ENCODE peak calls at places on chromosomes 11 and 22, in ten cellular contexts. R, I, Q, L, D, S, A, X, W and V are unnamed samples.

GRCh38 chr11:111554532-111554931 is 14.0 kb downstream of the LAYN start:
- DNase-seq in X (no peak), I (no peak), L (no peak), A (no peak), Q (no peak), S (no peak), D (no peak), R (no peak), W (no peak), V (no peak)

GRCh38 chr11:9613830-9614762 is 40.6 kb downstream of the WEE1 start:
- DNase-seq in X (peak), D (peak), Q (peak), A (peak), I (peak), W (peak), L (peak), S (peak), R (peak), V (peak)

GRCh38 chr11:134409552-134410429 is 2.3 kb downstream of the B3GAT1 start:
- DNase-seq in Q (no peak), X (no peak), R (no peak), W (no peak), I (no peak), L (no peak), S (no peak), D (peak), A (no peak), V (peak)

GRCh38 chr11:44416776-44417175 is 106.8 kb upstream of the ALX4 start:
- DNase-seq in R (no peak), W (no peak), X (no peak), D (no peak), I (no peak), S (no peak), Q (no peak), A (no peak), L (no peak), V (no peak)

GRCh38 chr11:131748146-131749050 is 378.0 kb downstream of the NTM start:
- DNase-seq in D (no peak), X (peak), L (peak), A (peak), W (no peak), S (no peak), Q (peak), R (no peak), I (peak), V (peak)

GRCh38 chr22:46052801-46053562 is 76.0 kb upstream of the WNT7B start:
- DNase-seq in R (no peak), Q (peak), D (peak), L (no peak), W (no peak), S (no peak), I (peak), A (peak), X (peak), V (peak)

GRCh38 chr11:120660024-120660565 is 148.5 kb downstream of the GRIK4 start:
- DNase-seq in I (peak), S (no peak), X (no peak), R (no peak), W (no peak), A (peak), L (peak), D (peak), Q (no peak), V (peak)

GRCh38 chr11:15206791-15207190 is 92.1 kb downstream of the INSC start:
- DNase-seq in A (no peak), X (no peak), R (no peak), W (no peak), I (no peak), D (no peak), L (no peak), Q (no peak), S (no peak), V (no peak)

GRCh38 chr11:16809901-16810668 is 71.6 kb downstream of the C11orf58 start:
- DNase-seq in L (no peak), R (no peak), S (no peak), X (peak), A (peak), W (peak), I (no peak), D (peak), Q (peak), V (no peak)

GRCh38 chr11:94735907-94736306 is 32.2 kb upstream of the AMOTL1 start:
- DNase-seq in D (no peak), S (peak), R (no peak), L (no peak), W (no peak), A (no peak), I (no peak), X (no peak), Q (no peak), V (no peak)

DNA sequence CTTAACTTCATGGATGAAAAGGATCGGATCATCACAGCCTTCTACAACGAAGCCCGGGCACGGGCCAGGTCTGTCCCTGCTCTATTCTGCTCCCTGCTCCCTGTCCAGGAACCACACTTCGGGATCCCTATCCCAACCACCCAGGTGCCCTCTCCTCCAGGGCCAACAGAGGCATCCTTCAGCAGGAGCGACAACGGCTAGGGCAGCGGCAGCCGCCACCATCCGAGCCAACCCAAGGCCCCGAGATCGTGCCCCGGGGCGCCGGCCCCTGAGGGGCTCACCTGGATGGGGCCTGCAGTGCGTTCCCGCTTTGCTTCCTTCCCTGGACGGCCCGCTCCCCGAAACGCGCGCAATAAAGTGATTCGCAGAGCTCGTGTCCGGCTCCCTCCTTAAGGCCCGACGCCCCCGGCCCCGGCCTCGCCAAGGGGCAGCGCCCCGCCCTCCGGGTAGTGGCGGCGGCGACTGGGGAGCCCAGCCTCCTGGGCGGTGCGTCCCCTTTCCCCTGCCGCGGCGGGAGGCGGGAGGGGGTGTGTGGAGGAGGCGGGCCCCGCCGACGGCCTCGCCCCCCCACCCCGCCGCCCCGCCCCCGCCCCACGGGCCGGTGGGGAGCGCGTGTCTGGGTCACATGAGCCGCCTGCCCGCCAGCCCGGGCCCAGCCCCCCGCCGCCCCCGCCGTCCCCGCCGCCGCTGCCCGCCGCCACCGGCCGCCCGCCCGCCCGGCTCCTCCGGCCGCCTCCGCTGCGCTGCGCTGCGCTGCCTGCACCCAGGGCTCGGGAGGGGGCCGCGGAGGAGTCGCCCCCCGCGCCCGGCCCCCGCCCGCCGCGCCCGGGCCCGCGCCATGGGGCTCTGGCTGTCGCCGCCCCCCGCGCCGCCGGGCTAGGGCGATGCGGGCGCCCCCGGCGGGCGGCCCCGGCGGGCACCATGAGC is at the start of gene VEGFB:
- DNase-seq in A (peak), I (peak), Q (peak), R (no peak), L (peak), W (peak), X (no peak), D (peak), S (peak), V (peak)
- TF ChIP-seq POLR2A in A (no peak), I (peak), Q (peak), R (peak), L (no peak), W (peak), X (peak), D (no peak), S (no peak), V (no peak)

GRCh38 chr11:40391679-40392078 is 1067.8 kb downstream of the LRRC4C start:
- DNase-seq in Q (no peak), A (no peak), I (no peak), D (no peak), R (no peak), S (no peak), X (no peak), W (no peak), L (no peak), V (no peak)
- TF ChIP-seq POLR2AphosphoS5 in Q (no peak), A (no peak), I (no peak), D (no peak), R (no peak), S (no peak), X (no peak), W (no peak), L (no peak), V (no peak)

GRCh38 chr11:63554901-63555218 is 8.3 kb downstream of the PLAAT2 start:
- DNase-seq in R (no peak), L (no peak), Q (no peak), D (no peak), A (no peak), I (no peak), S (no peak), X (no peak), W (no peak), V (no peak)

GRCh38 chr11:63552921-63553320 is 10.3 kb downstream of the PLAAT2 start:
- DNase-seq in A (no peak), L (no peak), W (no peak), I (no peak), X (no peak), S (no peak), Q (peak), D (no peak), R (no peak), V (no peak)

GRCh38 chr11:63556404-63556803 is 6.8 kb downstream of the PLAAT2 start:
- DNase-seq in Q (no peak), D (no peak), R (no peak), X (no peak), W (no peak), I (no peak), A (no peak), L (no peak), S (no peak), V (no peak)

GRCh38 chr11:63551889-63552266 is 11.3 kb downstream of the PLAAT2 start:
- DNase-seq in R (no peak), L (no peak), X (no peak), W (no peak), A (no peak), D (no peak), Q (peak), S (no peak), I (no peak), V (no peak)

GRCh38 chr11:63553759-63554158 is 9.4 kb downstream of the PLAAT2 start:
- DNase-seq in L (peak), W (no peak), D (no peak), A (no peak), X (peak), Q (peak), I (no peak), R (no peak), S (no peak), V (no peak)
- TF ChIP-seq POLR2A in L (peak), W (no peak), D (no peak), A (no peak), X (no peak), Q (no peak), I (no peak), R (peak), S (no peak), V (no peak)

DNA sequence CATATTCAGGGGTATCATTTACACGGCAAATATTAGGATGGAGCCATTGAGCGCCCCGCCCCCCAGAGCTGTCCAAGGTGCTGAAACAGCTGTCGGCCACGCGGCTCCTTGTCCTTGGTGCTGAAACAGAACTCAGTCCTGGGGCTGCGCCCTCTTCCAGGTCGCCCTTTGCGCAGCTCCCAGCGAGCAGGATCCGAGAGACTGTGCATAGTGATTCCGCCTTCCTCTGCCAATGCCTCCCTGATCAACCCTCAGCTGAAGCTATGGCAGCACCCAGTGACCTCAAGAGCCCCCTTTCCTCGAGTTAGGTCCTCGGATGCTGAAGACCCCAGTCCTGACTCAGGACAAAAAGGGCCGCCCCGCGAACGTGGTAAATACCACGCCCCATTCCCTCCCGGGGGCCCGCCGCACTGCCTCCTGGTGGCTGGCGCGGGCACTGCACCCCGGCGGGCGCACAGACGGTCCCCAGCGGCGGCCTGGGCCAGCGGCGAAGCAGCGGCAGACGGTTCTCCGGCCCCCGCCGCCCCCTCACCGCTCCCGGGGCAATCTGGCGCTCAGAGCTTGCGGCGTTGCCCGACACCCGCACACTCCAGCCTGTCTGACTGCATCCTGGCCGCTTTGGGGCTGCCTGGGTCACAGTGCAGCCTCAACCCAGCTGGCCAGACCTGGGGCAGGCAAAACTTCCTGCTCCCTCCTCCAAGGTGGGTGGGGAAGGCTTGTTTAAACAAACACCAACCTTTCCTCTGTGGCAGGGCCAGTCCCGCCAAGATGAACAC is 13.4 kb downstream of the SYT7 start:
- DNase-seq in D (peak), A (peak), X (peak), S (peak), R (no peak), Q (peak), L (peak), I (peak), W (peak), V (peak)
- TF ChIP-seq POLR2AphosphoS5 in D (peak), A (peak), X (peak), S (peak), R (no peak), Q (no peak), L (no peak), I (no peak), W (peak), V (peak)

GRCh38 chr11:66412110-66412509 is 8.7 kb upstream of the NPAS4 start:
- DNase-seq in R (no peak), L (no peak), I (no peak), X (no peak), D (peak), S (no peak), Q (no peak), A (no peak), W (no peak), V (no peak)
- TF ChIP-seq POLR2A in R (no peak), L (no peak), I (no peak), X (no peak), D (no peak), S (no peak), Q (no peak), A (no peak), W (no peak), V (no peak)

GRCh38 chr22:29824677-29825076 is 13.4 kb downstream of the ASCC2 start:
- DNase-seq in R (no peak), W (no peak), A (no peak), Q (peak), I (no peak), S (no peak), X (no peak), D (no peak), L (no peak), V (peak)

GRCh38 chr22:29816980-29817379 is 21.1 kb downstream of the ASCC2 start:
- DNase-seq in D (no peak), S (no peak), A (no peak), W (peak), L (no peak), R (no peak), X (no peak), I (no peak), Q (no peak), V (no peak)

GRCh38 chr22:29817724-29818123 is 20.4 kb downstream of the ASCC2 start:
- DNase-seq in R (no peak), D (no peak), I (no peak), L (no peak), Q (no peak), A (no peak), W (no peak), X (no peak), S (no peak), V (no peak)

GRCh38 chr22:29821790-29822130 is 16.3 kb downstream of the ASCC2 start:
- DNase-seq in I (no peak), R (no peak), L (no peak), A (no peak), S (no peak), X (no peak), W (no peak), Q (no peak), D (no peak), V (no peak)

DNA sequence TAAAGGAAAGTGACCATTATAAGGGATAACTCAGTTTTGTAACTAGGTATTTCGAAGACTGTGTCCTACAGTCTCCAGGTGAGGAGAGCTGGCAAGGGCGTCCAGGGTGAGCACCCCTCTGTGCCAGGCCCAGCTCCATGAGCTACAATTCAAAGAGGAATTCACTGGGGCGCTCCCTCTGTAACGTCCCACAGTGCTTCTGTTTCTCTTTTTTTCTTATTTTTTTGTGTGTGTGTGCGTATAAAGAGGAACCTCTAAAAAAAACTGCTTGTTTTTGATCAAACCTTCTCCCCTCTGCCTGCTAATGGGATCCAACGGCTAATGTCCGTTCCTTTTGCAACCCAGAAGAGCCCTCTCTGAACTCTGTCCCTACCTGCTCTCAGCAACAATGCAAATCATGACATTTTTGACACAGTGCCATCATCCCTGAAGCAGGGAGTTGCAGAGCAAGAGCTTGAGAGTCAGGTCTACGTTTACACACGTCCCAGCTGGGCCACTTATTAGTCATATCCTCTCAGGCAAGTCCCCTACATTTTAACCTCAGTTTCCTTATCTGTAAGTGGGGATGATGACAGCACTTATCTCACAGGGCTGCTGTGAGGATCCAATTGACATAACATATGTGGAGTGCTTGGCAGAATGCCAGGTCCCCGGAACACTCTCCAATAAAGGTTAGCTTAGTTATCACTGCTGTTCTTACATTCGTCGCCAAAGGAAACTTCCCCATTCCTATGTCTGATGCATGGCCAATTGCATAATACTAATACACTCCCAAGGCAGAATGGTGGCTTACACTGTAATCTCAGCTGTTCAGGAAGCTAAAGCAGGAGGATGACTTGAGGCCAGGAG is 16.9 kb downstream of the ASCC2 start:
- DNase-seq in W (peak), Q (peak), X (peak), A (peak), S (no peak), D (no peak), L (no peak), R (peak), I (peak), V (peak)
- TF ChIP-seq POLR2AphosphoS5 in W (peak), Q (no peak), X (no peak), A (peak), S (peak), D (no peak), L (no peak), R (peak), I (no peak), V (peak)

GRCh38 chr11:86303257-86303656 is 1.2 kb downstream of the HIKESHI start:
- DNase-seq in D (no peak), S (no peak), W (no peak), A (peak), L (no peak), R (no peak), Q (no peak), X (no peak), I (no peak), V (no peak)

GRCh38 chr11:86301742-86302091 is 323 bp upstream of the HIKESHI start:
- DNase-seq in D (no peak), X (no peak), S (no peak), I (no peak), R (no peak), Q (no peak), A (no peak), L (no peak), W (no peak), V (no peak)

DNA sequence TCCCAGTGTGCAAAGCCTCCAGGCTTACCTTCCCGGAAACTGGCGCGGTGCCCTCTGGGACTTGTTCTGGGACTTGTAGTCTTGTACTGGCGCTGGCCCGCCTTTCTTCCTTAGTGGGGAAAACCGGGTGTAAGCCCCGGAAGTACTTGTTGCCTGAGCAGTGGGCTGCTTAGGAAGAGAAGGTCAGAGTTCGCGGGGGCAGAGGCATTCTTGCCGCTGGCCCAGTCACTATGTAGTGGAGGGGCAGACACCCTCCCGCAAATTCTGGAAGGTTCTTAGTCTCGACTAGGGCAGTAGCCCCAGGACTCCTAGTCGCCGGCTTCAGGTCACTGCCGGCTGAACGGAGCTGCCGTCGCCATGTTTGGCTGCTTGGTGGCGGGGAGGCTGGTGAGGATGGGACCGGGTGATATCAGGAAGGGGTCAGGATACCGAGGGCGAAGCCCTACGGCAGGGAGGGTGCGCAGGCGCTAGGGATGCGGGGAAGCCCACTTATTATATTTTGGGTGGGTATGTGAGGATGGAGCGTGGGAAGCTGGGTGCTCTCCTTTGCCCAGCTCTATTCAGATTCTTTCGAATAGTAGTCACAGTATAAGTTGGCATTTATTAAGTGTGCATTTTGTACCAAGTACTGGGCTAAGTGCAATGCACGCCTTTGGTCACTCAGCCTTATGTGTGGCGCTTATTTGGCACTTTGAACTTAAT is at the start of gene HIKESHI:
- DNase-seq in X (peak), S (peak), A (peak), I (peak), Q (peak), W (peak), L (peak), R (peak), D (peak), V (peak)
- TF ChIP-seq POLR2A in X (peak), S (no peak), A (peak), I (peak), Q (no peak), W (peak), L (peak), R (peak), D (no peak), V (no peak)

GRCh38 chr11:18492888-18493287 is 33.9 kb downstream of the TSG101 start:
- DNase-seq in A (no peak), X (no peak), I (no peak), S (no peak), Q (no peak), R (no peak), L (no peak), D (no peak), W (no peak), V (no peak)

GRCh38 chr11:18493310-18493709 is 33.4 kb downstream of the TSG101 start:
- DNase-seq in L (no peak), R (no peak), I (no peak), Q (no peak), X (no peak), W (no peak), S (no peak), D (no peak), A (no peak), V (no peak)

GRCh38 chr11:18490319-18490718 is 34.7 kb downstream of the LDHAL6A start:
- DNase-seq in L (no peak), W (no peak), A (no peak), X (no peak), R (no peak), I (no peak), S (no peak), D (no peak), Q (no peak), V (no peak)

GRCh38 chr11:18491924-18492323 is 34.8 kb downstream of the TSG101 start:
- DNase-seq in X (no peak), S (no peak), I (no peak), A (no peak), Q (no peak), L (no peak), R (no peak), D (no peak), W (no peak), V (no peak)

GRCh38 chr11:18490736-18491485 is 35.3 kb downstream of the LDHAL6A start:
- DNase-seq in Q (no peak), R (no peak), W (no peak), X (no peak), I (no peak), S (no peak), D (no peak), L (no peak), A (no peak), V (no peak)
- TF ChIP-seq POLR2AphosphoS5 in Q (no peak), R (no peak), W (no peak), X (no peak), I (no peak), S (no peak), D (no peak), L (no peak), A (no peak), V (no peak)